ENCODE peak calls at places on chromosomes 16 and 17, in seven cellular contexts. T is cardiac fibroblast, F is LNCaP clone FGC, C is nephron progenitor cell, U is AG09309, Y is neural progenitor cell, H is AG09319. W is an unnamed sample.

GRCh38 chr16:2242598-2242997 is 6.4 kb downstream of the DNASE1L2 start:
- DNase-seq in T (no peak), F (no peak), C (no peak), U (no peak), Y (no peak), H (no peak), W (no peak)

GRCh38 chr16:87681990-87682570 is 79.8 kb downstream of the JPH3 start:
- DNase-seq in T (peak), F (no peak), C (no peak), U (peak), Y (peak), H (peak), W (no peak)

GRCh38 chr17:28426081-28426519 is 20.1 kb upstream of the SLC46A1 start:
- DNase-seq in T (peak), F (no peak), C (peak), U (no peak), Y (peak), H (no peak), W (peak)

GRCh38 chr17:41301204-41301790 is 1.4 kb downstream of the KRTAP29-1 start:
- DNase-seq in T (no peak), F (no peak), C (no peak), U (no peak), Y (no peak), H (no peak), W (no peak)

GRCh38 chr16:24855678-24856077 is 9.9 kb downstream of the SLC5A11 start:
- DNase-seq in T (no peak), F (peak), C (no peak), U (no peak), Y (no peak), H (no peak), W (no peak)

GRCh38 chr16:53041196-53041977 is 11.3 kb downstream of the CHD9NB start:
- DNase-seq in T (peak), F (no peak), C (no peak), U (no peak), Y (peak), H (no peak), W (no peak)

GRCh38 chr16:15507299-15507958 is 73.0 kb downstream of the BMERB1 start:
- DNase-seq in T (peak), F (no peak), C (no peak), U (peak), Y (no peak), H (no peak), W (no peak)

GRCh38 chr17:17032131-17032692 is 10.0 kb upstream of the MPRIP start:
- DNase-seq in T (peak), F (no peak), C (no peak), U (peak), Y (peak), H (peak), W (no peak)

GRCh38 chr16:56606688-56607618 is 1.4 kb upstream of the MT2A start:
- DNase-seq in T (peak), F (no peak), C (no peak), U (peak), Y (no peak), H (peak), W (no peak)

GRCh38 chr17:80559688-80560290 is 15.2 kb downstream of the RPTOR start:
- DNase-seq in T (peak), F (no peak), C (no peak), U (no peak), Y (no peak), H (no peak), W (no peak)

GRCh38 chr17:60160829-60161501 is 11.2 kb downstream of the CA4 start:
- DNase-seq in T (no peak), F (no peak), C (no peak), U (no peak), Y (no peak), H (no peak), W (no peak)

GRCh38 chr17:2050246-2050866 is 4.5 kb upstream of the HIC1 start:
- DNase-seq in T (peak), F (no peak), C (peak), U (no peak), Y (peak), H (no peak), W (peak)

GRCh38 chr17:3828151-3828851 is 17.7 kb downstream of the NCBP3 start:
- DNase-seq in T (peak), F (peak), C (no peak), U (no peak), Y (no peak), H (peak), W (no peak)

GRCh38 chr16:83715217-83715920 is 92.4 kb upstream of the HSBP1 start:
- DNase-seq in T (no peak), F (peak), C (no peak), U (no peak), Y (no peak), H (no peak), W (no peak)

GRCh38 chr17:59851431-59852375 is 41.0 kb downstream of the TUBD1 start:
- DNase-seq in T (peak), F (no peak), C (no peak), U (no peak), Y (no peak), H (peak), W (no peak)

GRCh38 chr16:57754354-57755060 is 18.9 kb downstream of the KATNB1 start:
- DNase-seq in T (no peak), F (no peak), C (no peak), U (no peak), Y (no peak), H (no peak), W (no peak)

GRCh38 chr17:83084621-83085056 is 5.2 kb downstream of the METRNL start:
- DNase-seq in T (no peak), F (no peak), C (no peak), U (no peak), Y (no peak), H (no peak), W (no peak)

GRCh38 chr17:71430281-71430680 is 690.5 kb upstream of the SOX9 start:
- DNase-seq in T (no peak), F (no peak), C (no peak), U (no peak), Y (no peak), H (no peak), W (no peak)

GRCh38 chr16:69932691-69933392 is 18.3 kb upstream of the CLEC18A start:
- DNase-seq in T (no peak), F (no peak), C (no peak), U (no peak), Y (no peak), H (no peak), W (no peak)

GRCh38 chr17:67557921-67558320 is 159.8 kb upstream of the NOL11 start:
- DNase-seq in T (no peak), F (no peak), C (no peak), U (peak), Y (no peak), H (no peak), W (no peak)

GRCh38 chr17:42163113-42163512 is 8.3 kb upstream of the RAB5C start:
- DNase-seq in T (no peak), F (no peak), C (peak), U (no peak), Y (peak), H (no peak), W (no peak)

DNA sequence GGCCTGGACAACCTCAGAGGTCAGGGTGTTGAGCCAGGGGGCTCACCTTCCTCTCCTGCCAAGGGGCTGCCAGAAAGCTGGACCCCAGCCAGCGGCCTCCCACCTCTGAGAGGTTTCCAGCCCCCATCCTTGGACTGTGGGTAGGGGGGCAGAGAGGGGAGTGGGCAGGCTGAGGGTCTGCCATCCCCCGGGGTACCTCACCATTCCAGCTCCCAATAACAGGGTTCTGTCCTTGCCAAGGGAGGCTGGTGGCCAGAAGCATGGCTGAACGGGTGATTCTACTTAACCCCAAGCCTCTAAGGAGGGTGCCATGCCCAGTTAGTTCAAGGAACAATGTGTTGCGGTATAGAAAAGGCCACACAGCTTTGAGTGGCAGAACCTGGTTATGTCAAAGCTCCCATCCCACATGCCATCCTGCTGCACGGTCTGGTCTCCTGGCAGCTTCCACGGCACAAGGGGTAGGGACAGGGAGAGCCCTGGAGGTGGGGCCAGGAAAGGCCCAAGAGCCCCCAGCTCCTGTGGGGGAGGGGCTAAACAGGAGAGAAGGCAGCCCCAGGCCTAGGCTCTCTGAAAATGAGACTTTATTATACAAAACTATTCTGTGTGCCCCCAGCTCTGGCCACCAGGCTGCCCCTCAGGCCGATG is 19.8 kb downstream of the B9D1 start:
- DNase-seq in T (no peak), F (no peak), C (no peak), U (no peak), Y (no peak), H (no peak), W (no peak)
- TF ChIP-seq CTCF in T (no peak), F (no peak), C (no peak), U (no peak), Y (no peak), H (no peak), W (no peak)

DNA sequence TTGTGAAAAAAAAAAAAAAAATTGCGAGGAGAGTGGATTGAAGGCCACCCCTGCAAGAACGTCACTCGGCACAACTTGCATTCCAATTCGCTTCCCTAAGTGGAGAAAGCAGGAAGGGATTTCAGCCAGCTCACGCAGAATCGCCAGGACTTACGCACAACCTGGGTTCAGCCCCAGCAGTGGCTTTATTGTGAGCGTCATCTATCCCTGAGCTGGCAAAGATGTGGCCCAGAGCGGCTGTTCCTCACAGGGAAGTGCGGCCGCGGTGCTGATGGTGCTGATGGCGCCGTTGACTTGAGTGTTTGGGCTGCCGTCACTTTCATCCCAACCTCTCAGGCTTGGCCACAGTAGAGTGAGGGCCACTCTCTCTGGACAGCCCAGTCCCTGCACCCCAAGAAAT is 197.6 kb downstream of the NTN1 start:
- DNase-seq in T (peak), F (no peak), C (no peak), U (no peak), Y (no peak), H (no peak), W (no peak)
- TF ChIP-seq CTCF in T (no peak), F (no peak), C (no peak), U (no peak), Y (no peak), H (no peak), W (no peak)

GRCh38 chr16:85085721-85086120 is 26.6 kb downstream of the CIBAR2 start:
- DNase-seq in T (no peak), F (no peak), C (no peak), U (no peak), Y (no peak), H (no peak), W (no peak)

GRCh38 chr16:85082553-85083050 is 29.7 kb downstream of the CIBAR2 start:
- DNase-seq in T (no peak), F (no peak), C (no peak), U (no peak), Y (peak), H (no peak), W (no peak)

GRCh38 chr16:85083051-85083639 is 29.1 kb downstream of the CIBAR2 start:
- DNase-seq in T (no peak), F (no peak), C (no peak), U (no peak), Y (peak), H (no peak), W (no peak)

GRCh38 chr16:85086347-85087291 is 25.7 kb downstream of the CIBAR2 start:
- DNase-seq in T (peak), F (peak), C (peak), U (no peak), Y (peak), H (peak), W (peak)

DNA sequence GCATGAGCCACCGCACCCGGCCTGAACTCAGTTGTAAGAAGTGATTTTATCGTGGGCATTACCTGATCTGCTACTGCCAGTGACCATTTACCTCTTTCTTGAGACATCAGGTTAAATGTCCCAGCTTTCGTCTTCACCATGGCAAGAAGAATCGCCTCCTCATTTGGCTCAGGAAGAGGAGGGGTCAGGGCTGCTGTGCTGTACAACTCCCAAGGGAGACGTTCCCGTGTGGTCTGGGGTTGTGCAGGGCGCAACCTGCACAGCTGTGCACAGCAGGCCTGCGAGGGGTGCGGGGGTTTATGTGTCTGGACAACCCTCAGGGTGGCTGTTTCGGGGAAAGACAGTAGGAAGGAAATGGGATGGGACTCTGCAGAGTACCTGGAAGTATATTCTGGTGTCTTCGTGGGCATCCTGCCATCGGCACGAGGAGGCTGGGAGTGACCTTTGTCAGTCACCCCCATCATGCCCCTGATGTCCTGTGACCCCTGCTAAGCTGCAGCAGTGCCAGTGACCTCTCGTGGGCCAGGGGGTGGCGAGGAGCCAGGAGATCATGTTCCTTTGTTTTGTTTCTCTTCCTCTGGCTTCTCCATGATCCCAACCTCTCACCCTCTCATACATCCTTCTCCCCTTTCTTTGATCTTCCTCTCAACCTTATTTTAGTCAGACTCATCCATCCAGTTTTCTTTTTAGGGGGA is 27.3 kb downstream of the CIBAR2 start:
- DNase-seq in T (no peak), F (no peak), C (no peak), U (no peak), Y (no peak), H (no peak), W (no peak)
- TF ChIP-seq CTCF in T (no peak), F (no peak), C (no peak), U (no peak), Y (no peak), H (no peak), W (no peak)

GRCh38 chr16:80084163-80084562 is 456.6 kb upstream of the DYNLRB2 start:
- DNase-seq in T (peak), F (no peak), C (no peak), U (no peak), Y (no peak), H (no peak), W (no peak)

GRCh38 chr16:80085606-80086005 is 455.2 kb upstream of the DYNLRB2 start:
- DNase-seq in T (no peak), F (no peak), C (no peak), U (no peak), Y (no peak), H (no peak), W (no peak)

GRCh38 chr16:80081851-80082250 is 458.9 kb upstream of the DYNLRB2 start:
- DNase-seq in T (no peak), F (no peak), C (no peak), U (no peak), Y (no peak), H (no peak), W (no peak)

GRCh38 chr16:80080287-80080851 is 460.4 kb upstream of the DYNLRB2 start:
- DNase-seq in T (no peak), F (no peak), C (no peak), U (no peak), Y (no peak), H (no peak), W (no peak)

DNA sequence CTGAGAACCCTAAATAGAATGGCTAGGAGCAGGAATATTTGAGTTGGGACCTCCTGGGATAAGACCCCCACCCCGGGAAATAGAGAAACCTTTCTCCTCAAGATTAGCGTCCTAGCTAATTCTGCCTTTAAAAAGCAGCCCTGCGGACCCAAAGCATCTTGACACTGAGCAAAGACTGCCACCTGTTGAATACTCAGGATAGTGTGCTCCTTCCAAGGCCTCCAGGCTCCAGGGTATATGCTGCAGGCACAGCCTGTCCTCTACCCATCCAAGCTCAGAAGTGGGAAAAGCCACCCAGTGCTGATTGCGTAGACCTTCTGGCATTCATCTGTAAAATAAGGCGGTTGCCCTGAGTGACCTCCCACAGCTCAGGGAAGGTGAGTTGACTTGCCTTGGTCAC is 456.2 kb upstream of the DYNLRB2 start:
- DNase-seq in T (peak), F (no peak), C (peak), U (peak), Y (peak), H (no peak), W (peak)
- TF ChIP-seq CTCF in T (peak), F (peak), C (peak), U (peak), Y (peak), H (peak), W (peak)

GRCh38 chr16:75095637-75096036 is 20.9 kb downstream of the LDHD start:
- DNase-seq in T (no peak), F (no peak), C (no peak), U (no peak), Y (no peak), H (no peak), W (no peak)

GRCh38 chr16:75097191-75097761 is 19.3 kb downstream of the LDHD start:
- DNase-seq in T (no peak), F (no peak), C (no peak), U (no peak), Y (no peak), H (no peak), W (no peak)

GRCh38 chr16:75097941-75098897 is 18.4 kb downstream of the LDHD start:
- DNase-seq in T (no peak), F (no peak), C (no peak), U (no peak), Y (no peak), H (no peak), W (no peak)

GRCh38 chr16:75095204-75095621 is 21.4 kb downstream of the LDHD start:
- DNase-seq in T (no peak), F (no peak), C (no peak), U (no peak), Y (no peak), H (no peak), W (peak)

GRCh38 chr16:75096730-75097129 is 19.9 kb downstream of the LDHD start:
- DNase-seq in T (no peak), F (peak), C (no peak), U (no peak), Y (peak), H (no peak), W (no peak)
- TF ChIP-seq CTCF in T (peak), F (peak), C (peak), U (peak), Y (peak), H (peak), W (peak)

DNA sequence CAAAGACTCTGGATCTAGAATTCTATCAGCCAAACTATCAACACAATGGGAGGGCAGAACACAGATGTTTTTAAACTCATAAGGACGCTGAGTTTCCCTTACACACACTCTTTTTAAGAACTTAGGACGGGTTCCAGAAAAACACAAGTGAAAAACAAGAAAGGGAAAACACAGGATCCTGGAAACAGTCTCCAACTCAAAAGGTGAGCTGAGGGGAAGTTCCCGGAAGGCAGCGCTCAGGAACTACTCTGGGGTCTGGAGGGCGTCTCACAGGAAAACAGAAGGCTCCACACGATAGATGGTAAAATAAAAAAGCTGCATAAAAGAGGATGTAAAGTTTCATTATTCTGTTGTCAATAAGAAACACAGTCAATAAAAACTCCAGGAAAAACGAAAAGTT is 80.2 kb upstream of the DOC2B start:
- DNase-seq in T (no peak), F (no peak), C (no peak), U (no peak), Y (no peak), H (no peak), W (no peak)
- TF ChIP-seq CTCF in T (no peak), F (no peak), C (no peak), U (no peak), Y (no peak), H (no peak), W (no peak)

DNA sequence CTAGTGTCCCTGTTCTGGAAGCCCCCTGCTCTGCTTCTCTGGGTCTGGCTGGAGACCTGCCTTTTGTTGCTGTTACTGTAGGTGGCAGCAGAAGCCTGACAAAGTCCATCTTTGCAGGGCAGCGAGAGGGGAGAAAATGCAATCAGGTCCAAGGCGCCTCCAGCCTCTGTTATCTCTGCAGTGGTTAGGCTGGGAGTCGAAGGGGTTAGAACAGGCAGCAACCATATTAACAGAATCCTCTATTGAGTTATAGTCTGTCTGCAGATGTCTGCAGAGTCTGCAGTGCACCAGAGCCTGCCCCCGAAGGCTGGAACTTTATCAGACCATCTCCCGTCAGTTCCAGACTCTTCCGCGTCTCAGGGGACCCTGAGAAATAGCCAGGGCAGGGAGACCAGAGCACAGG is 404.9 kb upstream of the EEF2KMT start:
- DNase-seq in T (no peak), F (no peak), C (peak), U (no peak), Y (peak), H (no peak), W (peak)
- TF ChIP-seq CTCF in T (no peak), F (peak), C (peak), U (no peak), Y (peak), H (no peak), W (peak)

DNA sequence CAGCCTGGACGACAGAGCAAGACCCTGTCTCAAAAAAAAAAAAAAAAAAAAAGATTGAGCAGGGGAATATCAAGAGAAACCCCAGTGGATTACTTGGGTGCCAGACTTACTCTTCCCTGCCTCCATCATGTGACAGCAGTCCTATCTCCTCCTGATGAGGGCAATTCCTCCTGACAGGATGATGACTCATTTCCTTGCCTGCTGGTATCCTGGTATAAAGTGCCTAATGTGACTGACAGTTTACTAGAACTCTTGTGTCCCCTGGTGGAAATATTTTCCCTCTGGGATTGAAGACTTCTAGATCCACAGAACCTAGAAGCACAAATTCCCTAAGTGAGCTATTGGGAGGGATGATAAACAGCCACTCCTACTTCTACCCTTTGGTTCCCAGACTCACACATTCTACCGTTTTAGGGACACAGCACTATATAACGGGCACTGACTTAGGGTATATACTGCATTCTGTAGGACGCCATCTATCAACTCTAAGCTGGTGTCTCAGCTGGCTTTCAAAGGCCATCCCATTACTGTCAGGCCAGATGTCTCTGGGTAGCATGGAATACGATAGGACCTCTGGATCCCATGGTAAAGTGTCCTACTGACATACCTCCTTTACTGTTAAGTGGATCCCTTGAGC is 114.6 kb upstream of the MED13 start:
- DNase-seq in T (peak), F (no peak), C (no peak), U (peak), Y (no peak), H (no peak), W (no peak)
- TF ChIP-seq CTCF in T (no peak), F (no peak), C (no peak), U (peak), Y (no peak), H (no peak), W (no peak)